ENCODE peak calls at places on chromosomes 5 and 9, in four cellular contexts. H is Caco-2, C is fibroblast of villous mesenchyme, E is right atrium auricular region. V is an unnamed sample.

GRCh38 chr5:54658014-54658413 is 140.5 kb downstream of the SNX18 start:
- DNase-seq in H (no peak), C (peak), E (no peak), V (no peak)

GRCh38 chr9:36319806-36320205 is 61.6 kb upstream of the GNE start:
- DNase-seq in H (peak), C (peak), E (no peak), V (no peak)

GRCh38 chr9:125633116-125633743 is 73.8 kb downstream of the MAPKAP1 start:
- DNase-seq in H (peak), C (peak), E (no peak), V (no peak)

GRCh38 chr5:118253401-118254061 is 734.8 kb downstream of the DTWD2 start:
- DNase-seq in H (no peak), C (no peak), E (no peak), V (no peak)

GRCh38 chr9:18720691-18721090 is 246.7 kb downstream of the ADAMTSL1 start:
- DNase-seq in H (no peak), C (no peak), E (no peak), V (no peak)

GRCh38 chr9:124458441-124458840 is 8.2 kb downstream of the ADGRD2 start:
- DNase-seq in H (no peak), C (no peak), E (no peak), V (no peak)

GRCh38 chr9:7163957-7164356 is 406.2 kb downstream of the KDM4C start:
- DNase-seq in H (no peak), C (no peak), E (no peak), V (no peak)

GRCh38 chr5:63822633-63823032 is 139.6 kb downstream of the HTR1A start:
- DNase-seq in H (no peak), C (peak), E (no peak), V (no peak)

GRCh38 chr9:77131411-77131810 is 45.9 kb upstream of the VPS13A start:
- DNase-seq in H (no peak), C (peak), E (no peak), V (no peak)

GRCh38 chr9:107685901-107686300 is 196.3 kb upstream of the KLF4 start:
- DNase-seq in H (no peak), C (no peak), E (no peak), V (no peak)

GRCh38 chr5:168356592-168356991 is 65.1 kb downstream of the WWC1 start:
- DNase-seq in H (no peak), C (no peak), E (no peak), V (no peak)

GRCh38 chr9:122904466-122904822 is 715 bp downstream of the RC3H2 start:
- DNase-seq in H (peak), C (peak), E (no peak), V (no peak)

GRCh38 chr5:77620404-77620803 is 18.1 kb downstream of the OTP start:
- DNase-seq in H (peak), C (no peak), E (no peak), V (no peak)

GRCh38 chr5:173329370-173330150 is 1.3 kb upstream of the STC2 start:
- DNase-seq in H (peak), C (peak), E (no peak), V (no peak)

GRCh38 chr5:142961435-142962171 is 191.4 kb downstream of the ARHGAP26 start:
- DNase-seq in H (no peak), C (no peak), E (no peak), V (no peak)

GRCh38 chr5:83472508-83473343 is 1.2 kb downstream of the VCAN start:
- DNase-seq in H (peak), C (peak), E (peak), V (no peak)

GRCh38 chr9:125544988-125545651 is 161.9 kb downstream of the MAPKAP1 start:
- DNase-seq in H (no peak), C (peak), E (no peak), V (no peak)

GRCh38 chr5:177086918-177087706 is 397 bp downstream of the FGFR4 start:
- DNase-seq in H (peak), C (peak), E (no peak), V (no peak)

GRCh38 chr5:99441235-99441634 is 512.4 kb upstream of the CHD1 start:
- DNase-seq in H (no peak), C (no peak), E (no peak), V (no peak)

GRCh38 chr5:98769256-98770157 is 4.0 kb upstream of the RGMB start:
- DNase-seq in H (peak), C (peak), E (no peak), V (no peak)

GRCh38 chr9:78745996-78746395 is 449.1 kb downstream of the PSAT1 start:
- DNase-seq in H (no peak), C (peak), E (no peak), V (no peak)

GRCh38 chr9:98860871-98861293 is 53.4 kb downstream of the GALNT12 start:
- DNase-seq in H (peak), C (peak), E (peak), V (no peak)

GRCh38 chr5:31581498-31582099 is 49.5 kb downstream of the C5orf22 start:
- DNase-seq in H (peak), C (peak), E (no peak), V (no peak)

GRCh38 chr5:15285901-15286583 is 213.9 kb upstream of the FBXL7 start:
- DNase-seq in H (no peak), C (peak), E (no peak), V (no peak)

GRCh38 chr5:132756542-132756941 is 9.3 kb downstream of the CCNI2 start:
- DNase-seq in H (no peak), C (no peak), E (no peak), V (no peak)

GRCh38 chr5:79093762-79094161 is 17.8 kb upstream of the BHMT start:
- DNase-seq in H (no peak), C (no peak), E (no peak), V (no peak)

GRCh38 chr9:137604345-137605145 is 941 bp upstream of the ARRDC1 start:
- DNase-seq in H (no peak), C (no peak), E (no peak), V (no peak)

GRCh38 chr5:64612349-64612961 is 77.8 kb upstream of the SHISAL2B start:
- DNase-seq in H (peak), C (peak), E (no peak), V (peak)

GRCh38 chr9:2359821-2360220 is 261.8 kb upstream of the VLDLR start:
- DNase-seq in H (no peak), C (no peak), E (no peak), V (no peak)

GRCh38 chr5:57302164-57302563 is 128.3 kb downstream of the GPBP1 start:
- DNase-seq in H (no peak), C (no peak), E (no peak), V (no peak)

GRCh38 chr5:159751459-159751858 is 164.8 kb upstream of the ADRA1B start:
- DNase-seq in H (no peak), C (no peak), E (no peak), V (no peak)

GRCh38 chr5:6766558-6767191 is 53.4 kb downstream of the TENT4A start:
- DNase-seq in H (no peak), C (peak), E (peak), V (no peak)

GRCh38 chr9:134494273-134494815 is 147.3 kb upstream of the COL5A1 start:
- DNase-seq in H (no peak), C (no peak), E (no peak), V (no peak)

GRCh38 chr9:112076814-112077213 is 98.3 kb downstream of the SUSD1 start:
- DNase-seq in H (no peak), C (no peak), E (no peak), V (no peak)

GRCh38 chr5:176529116-176529823 is 7.9 kb downstream of the RNF44 start:
- DNase-seq in H (no peak), C (no peak), E (no peak), V (no peak)

GRCh38 chr9:15047028-15047551 is 136.9 kb upstream of the FREM1 start:
- DNase-seq in H (no peak), C (no peak), E (no peak), V (no peak)

GRCh38 chr5:171806976-171807823 is 21.6 kb downstream of the SMIM23 start:
- DNase-seq in H (no peak), C (no peak), E (no peak), V (no peak)

GRCh38 chr5:129460121-129460950 is at the start of gene ADAMTS19:
- DNase-seq in H (peak), C (peak), E (no peak), V (no peak)
- H3K4me3 ChIP-seq in H (peak), C (peak), E (peak), V (no peak)

GRCh38 chr5:56175028-56175427 is 58.1 kb downstream of the ANKRD55 start:
- DNase-seq in H (no peak), C (no peak), E (no peak), V (no peak)
- H3K4me3 ChIP-seq in H (no peak), C (no peak), E (no peak), V (no peak)

DNA sequence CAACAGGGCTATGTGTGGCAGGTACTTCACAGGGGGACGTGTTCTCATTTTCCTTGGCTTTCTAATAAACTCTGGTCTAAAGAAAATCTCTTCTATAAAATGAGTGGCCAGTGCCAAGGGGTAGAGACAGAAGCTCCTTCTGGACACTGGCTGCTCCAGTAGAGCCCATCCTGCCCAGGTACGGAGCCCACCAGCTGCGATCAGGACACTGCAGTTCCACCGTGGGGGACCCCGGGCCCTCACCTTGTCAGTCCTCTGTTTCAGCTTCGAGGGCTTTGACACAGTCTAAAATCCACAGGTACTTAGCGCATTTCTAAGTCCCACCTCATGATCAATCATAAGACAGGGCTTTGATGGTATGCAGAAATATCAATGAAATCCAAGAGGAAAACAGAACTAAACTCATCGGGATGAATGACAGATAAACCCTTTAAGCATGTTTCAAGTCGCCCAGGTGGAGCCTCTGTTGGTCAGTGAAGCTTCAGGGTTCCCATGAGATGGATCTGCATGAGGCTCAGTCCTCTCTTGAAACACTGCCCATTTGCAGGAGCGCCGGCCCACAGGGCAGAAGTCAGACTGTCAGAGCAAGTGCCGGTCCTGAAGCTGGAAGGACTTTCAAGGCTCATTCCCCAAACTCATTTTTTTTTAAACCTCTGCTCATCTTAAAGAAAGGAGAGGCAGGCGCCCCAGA is 20.3 kb upstream of the TERT start:
- DNase-seq in H (no peak), C (no peak), E (no peak), V (no peak)
- H3K4me3 ChIP-seq in H (no peak), C (no peak), E (no peak), V (no peak)

GRCh38 chr5:151023651-151024050 is 3.3 kb downstream of the GPX3 start:
- DNase-seq in H (no peak), C (peak), E (peak), V (no peak)

GRCh38 chr5:151021771-151022170 is 1.4 kb downstream of the GPX3 start:
- DNase-seq in H (no peak), C (no peak), E (no peak), V (no peak)

GRCh38 chr5:151022511-151023018 is 2.2 kb downstream of the GPX3 start:
- DNase-seq in H (no peak), C (no peak), E (no peak), V (no peak)

GRCh38 chr5:151024440-151024839 is 4.0 kb downstream of the GPX3 start:
- DNase-seq in H (no peak), C (no peak), E (no peak), V (no peak)

DNA sequence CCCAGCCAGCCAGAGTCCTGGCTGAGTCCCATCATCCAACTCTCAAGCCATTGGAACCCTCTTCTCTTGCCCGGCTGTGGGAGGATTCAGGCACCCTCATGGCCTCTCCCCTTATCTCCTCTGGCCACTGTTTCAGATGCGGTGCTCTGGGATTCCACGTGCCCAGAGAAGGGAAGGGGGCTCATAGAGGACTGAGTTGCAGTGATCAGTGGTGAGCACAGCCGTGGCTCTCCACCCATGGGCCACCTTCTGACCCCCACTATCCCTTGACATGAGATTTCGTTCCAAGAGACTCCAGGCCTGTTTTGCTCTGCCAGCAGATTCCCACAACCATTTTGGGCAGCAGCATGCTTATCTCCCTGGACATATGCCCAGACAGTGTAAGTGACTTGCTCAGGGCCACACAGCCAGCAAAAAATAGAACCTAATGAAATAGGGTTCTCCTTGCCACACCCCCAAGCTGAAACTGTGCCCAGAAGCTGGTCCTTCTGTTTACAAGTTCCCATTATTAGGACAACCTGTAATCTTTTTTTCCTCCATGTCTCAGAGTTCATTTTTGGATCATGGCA is 2.7 kb downstream of the GPX3 start:
- DNase-seq in H (no peak), C (peak), E (peak), V (no peak)
- H3K4me3 ChIP-seq in H (no peak), C (no peak), E (peak), V (no peak)

GRCh38 chr5:75509956-75510355 is 1.5 kb downstream of the CERT1 start:
- DNase-seq in H (no peak), C (peak), E (no peak), V (no peak)
- H3K4me3 ChIP-seq in H (peak), C (peak), E (peak), V (peak)

GRCh38 chr9:115104908-115105307 is 13.0 kb downstream of the TNC start:
- DNase-seq in H (no peak), C (no peak), E (no peak), V (no peak)
- H3K4me3 ChIP-seq in H (no peak), C (no peak), E (no peak), V (no peak)

GRCh38 chr5:33937017-33937699 is 972 bp downstream of the RXFP3 start:
- DNase-seq in H (no peak), C (peak), E (no peak), V (no peak)
- H3K4me3 ChIP-seq in H (no peak), C (peak), E (no peak), V (no peak)

DNA sequence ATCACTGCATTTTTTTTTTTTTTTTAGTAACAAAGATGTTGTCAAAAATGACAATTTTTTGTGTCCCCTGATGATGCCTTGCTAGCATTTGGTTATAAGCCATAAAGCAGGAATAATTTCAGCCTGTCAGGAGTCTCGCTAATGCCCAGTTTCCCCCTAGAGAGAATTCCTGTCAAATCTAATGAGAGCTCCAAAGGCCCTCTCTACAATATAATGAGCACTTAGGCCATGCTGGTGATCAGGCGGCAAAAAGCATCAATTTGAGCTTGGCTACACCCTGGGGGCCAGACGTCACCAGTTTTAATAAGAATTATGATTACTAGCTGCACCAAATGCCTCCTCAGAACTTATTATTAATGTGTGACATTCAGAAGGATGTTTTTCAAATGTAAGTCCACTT is 6.1 kb downstream of the TLE1 start:
- DNase-seq in H (no peak), C (no peak), E (no peak), V (no peak)
- H3K4me3 ChIP-seq in H (no peak), C (no peak), E (no peak), V (no peak)

DNA sequence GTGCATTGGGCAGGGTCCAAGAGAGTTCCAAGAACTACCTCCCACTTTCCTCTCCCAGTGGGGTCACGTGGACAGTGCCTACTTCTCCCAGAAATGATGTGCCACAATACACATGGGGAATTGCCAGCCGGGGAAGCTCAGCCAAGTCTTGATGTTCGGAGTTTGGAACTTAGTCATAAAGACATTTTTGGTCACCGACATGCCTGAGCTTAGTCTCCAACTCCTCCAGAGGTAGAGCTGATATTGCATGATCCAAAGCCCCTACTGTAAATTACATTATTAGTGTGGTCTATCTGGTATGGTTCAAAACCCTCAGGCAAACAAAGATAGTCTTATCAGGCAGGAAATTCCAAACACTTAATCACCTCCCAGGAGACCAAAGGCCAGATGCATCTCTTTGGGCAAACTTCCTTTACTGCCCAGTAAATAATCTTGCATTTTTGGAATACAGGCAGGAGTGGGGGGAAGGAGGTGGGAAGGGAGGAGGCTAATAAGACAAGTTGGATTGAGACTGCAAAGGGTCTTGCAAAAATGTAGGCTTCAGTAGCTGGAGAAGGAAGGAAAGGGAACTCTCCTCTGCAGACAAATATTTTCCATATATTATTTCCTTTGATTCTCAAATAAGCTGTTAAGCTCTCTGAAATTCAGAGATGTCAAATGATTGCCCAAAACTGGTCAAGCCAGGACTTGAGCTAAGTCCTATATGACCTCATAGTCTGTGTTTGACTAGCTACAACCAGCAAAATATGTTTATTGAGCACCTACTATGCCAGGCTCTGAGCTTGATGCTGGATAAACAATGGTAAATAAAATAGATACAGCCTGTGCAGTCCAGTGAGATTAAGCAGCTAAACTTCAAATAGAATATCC is 99.4 kb downstream of the DRD1 start:
- DNase-seq in H (peak), C (peak), E (no peak), V (no peak)
- H3K4me3 ChIP-seq in H (no peak), C (no peak), E (no peak), V (no peak)

GRCh38 chr5:67647772-67648171 is 451.2 kb upstream of the CD180 start:
- DNase-seq in H (no peak), C (no peak), E (no peak), V (no peak)
- H3K4me3 ChIP-seq in H (no peak), C (no peak), E (no peak), V (no peak)

V was measured in GM12864.